ENCODE peak calls at places on chromosomes 6 and 20, in eight cellular contexts. One of them, this sample, is unnamed.

GRCh38 chr20:48690888-48691287 is 136.9 kb downstream of the PREX1 start:
- DNase-seq in left ventricle myocardium inferior: no peak
- DNase-seq in dermis blood vessel endothelial cell: no peak
- DNase-seq in endothelial cell: no peak
- DNase-seq in T follicular helper cell: no peak
- DNase-seq in stomach: no peak
- DNase-seq in colonic mucosa: peak
- DNase-seq in CD4-positive, alpha-beta T cell: no peak
- DNase-seq in this sample: no peak

GRCh38 chr6:69293471-69293870 is 503.3 kb downstream of the LMBRD1 start:
- DNase-seq in colonic mucosa: no peak
- DNase-seq in T follicular helper cell: no peak
- DNase-seq in left ventricle myocardium inferior: no peak
- DNase-seq in CD4-positive, alpha-beta T cell: no peak
- DNase-seq in stomach: no peak
- DNase-seq in dermis blood vessel endothelial cell: no peak
- DNase-seq in endothelial cell: no peak
- DNase-seq in this sample: no peak

GRCh38 chr6:16758163-16758975 is 2.9 kb downstream of the ATXN1 start:
- DNase-seq in dermis blood vessel endothelial cell: no peak
- DNase-seq in colonic mucosa: peak
- DNase-seq in CD4-positive, alpha-beta T cell: peak
- DNase-seq in stomach: no peak
- DNase-seq in T follicular helper cell: no peak
- DNase-seq in endothelial cell: peak
- DNase-seq in left ventricle myocardium inferior: no peak
- DNase-seq in this sample: no peak

GRCh38 chr6:134472661-134473060 is 154.7 kb upstream of the SGK1 start:
- DNase-seq in CD4-positive, alpha-beta T cell: no peak
- DNase-seq in endothelial cell: no peak
- DNase-seq in dermis blood vessel endothelial cell: no peak
- DNase-seq in stomach: no peak
- DNase-seq in T follicular helper cell: no peak
- DNase-seq in left ventricle myocardium inferior: no peak
- DNase-seq in colonic mucosa: no peak
- DNase-seq in this sample: no peak

GRCh38 chr6:17224056-17224455 is 57.1 kb upstream of the RBM24 start:
- DNase-seq in T follicular helper cell: no peak
- DNase-seq in colonic mucosa: no peak
- DNase-seq in dermis blood vessel endothelial cell: no peak
- DNase-seq in CD4-positive, alpha-beta T cell: no peak
- DNase-seq in left ventricle myocardium inferior: no peak
- DNase-seq in endothelial cell: no peak
- DNase-seq in stomach: no peak
- DNase-seq in this sample: no peak

GRCh38 chr6:57222684-57223077 is 574 bp upstream of the RAB23 start:
- DNase-seq in colonic mucosa: peak
- DNase-seq in CD4-positive, alpha-beta T cell: no peak
- DNase-seq in left ventricle myocardium inferior: no peak
- DNase-seq in T follicular helper cell: no peak
- DNase-seq in dermis blood vessel endothelial cell: peak
- DNase-seq in stomach: no peak
- DNase-seq in endothelial cell: no peak
- DNase-seq in this sample: no peak

GRCh38 chr20:61356171-61356570 is 104.1 kb downstream of the CDH4 start:
- DNase-seq in colonic mucosa: no peak
- DNase-seq in CD4-positive, alpha-beta T cell: no peak
- DNase-seq in endothelial cell: no peak
- DNase-seq in dermis blood vessel endothelial cell: no peak
- DNase-seq in left ventricle myocardium inferior: no peak
- DNase-seq in T follicular helper cell: no peak
- DNase-seq in stomach: no peak
- DNase-seq in this sample: no peak

GRCh38 chr6:53395986-53396385 is 47.2 kb upstream of the ELOVL5 start:
- DNase-seq in stomach: no peak
- DNase-seq in endothelial cell: no peak
- DNase-seq in CD4-positive, alpha-beta T cell: no peak
- DNase-seq in left ventricle myocardium inferior: no peak
- DNase-seq in dermis blood vessel endothelial cell: no peak
- DNase-seq in T follicular helper cell: no peak
- DNase-seq in colonic mucosa: no peak
- DNase-seq in this sample: no peak

GRCh38 chr6:39197521-39198500 is 31.5 kb downstream of the KCNK5 start:
- DNase-seq in CD4-positive, alpha-beta T cell: no peak
- DNase-seq in endothelial cell: no peak
- DNase-seq in stomach: no peak
- DNase-seq in left ventricle myocardium inferior: no peak
- DNase-seq in dermis blood vessel endothelial cell: no peak
- DNase-seq in colonic mucosa: no peak
- DNase-seq in T follicular helper cell: no peak
- DNase-seq in this sample: no peak

GRCh38 chr6:18155273-18155863 is at the start of gene KDM1B:
- DNase-seq in dermis blood vessel endothelial cell: peak
- DNase-seq in stomach: peak
- DNase-seq in endothelial cell: no peak
- DNase-seq in T follicular helper cell: peak
- DNase-seq in CD4-positive, alpha-beta T cell: peak
- DNase-seq in left ventricle myocardium inferior: peak
- DNase-seq in colonic mucosa: no peak
- DNase-seq in this sample: peak

GRCh38 chr6:89458720-89459119 is 25.8 kb downstream of the ANKRD6 start:
- DNase-seq in endothelial cell: no peak
- DNase-seq in left ventricle myocardium inferior: no peak
- DNase-seq in dermis blood vessel endothelial cell: no peak
- DNase-seq in CD4-positive, alpha-beta T cell: no peak
- DNase-seq in stomach: no peak
- DNase-seq in colonic mucosa: no peak
- DNase-seq in T follicular helper cell: no peak
- DNase-seq in this sample: no peak

GRCh38 chr20:36959242-36959641 is 7.7 kb upstream of the SAMHD1 start:
- DNase-seq in CD4-positive, alpha-beta T cell: no peak
- DNase-seq in stomach: no peak
- DNase-seq in T follicular helper cell: no peak
- DNase-seq in endothelial cell: no peak
- DNase-seq in colonic mucosa: no peak
- DNase-seq in left ventricle myocardium inferior: no peak
- DNase-seq in dermis blood vessel endothelial cell: no peak
- DNase-seq in this sample: no peak

GRCh38 chr20:10747019-10747418 is 73.2 kb upstream of the JAG1 start:
- DNase-seq in endothelial cell: no peak
- DNase-seq in T follicular helper cell: no peak
- DNase-seq in stomach: no peak
- DNase-seq in left ventricle myocardium inferior: no peak
- DNase-seq in colonic mucosa: peak
- DNase-seq in dermis blood vessel endothelial cell: no peak
- DNase-seq in CD4-positive, alpha-beta T cell: no peak
- DNase-seq in this sample: no peak

GRCh38 chr6:7106752-7107577 is 796 bp upstream of the RREB1 start:
- DNase-seq in T follicular helper cell: peak
- DNase-seq in colonic mucosa: peak
- DNase-seq in stomach: no peak
- DNase-seq in left ventricle myocardium inferior: peak
- DNase-seq in dermis blood vessel endothelial cell: no peak
- DNase-seq in endothelial cell: peak
- DNase-seq in CD4-positive, alpha-beta T cell: peak
- DNase-seq in this sample: peak

GRCh38 chr20:61699184-61700066 is 366.3 kb downstream of the TAF4 start:
- DNase-seq in dermis blood vessel endothelial cell: no peak
- DNase-seq in endothelial cell: no peak
- DNase-seq in T follicular helper cell: no peak
- DNase-seq in CD4-positive, alpha-beta T cell: no peak
- DNase-seq in left ventricle myocardium inferior: no peak
- DNase-seq in colonic mucosa: no peak
- DNase-seq in stomach: no peak
- DNase-seq in this sample: no peak

GRCh38 chr20:32204485-32205115 is 2.9 kb downstream of the PLAGL2 start:
- DNase-seq in left ventricle myocardium inferior: no peak
- DNase-seq in stomach: no peak
- DNase-seq in CD4-positive, alpha-beta T cell: no peak
- DNase-seq in colonic mucosa: no peak
- DNase-seq in dermis blood vessel endothelial cell: no peak
- DNase-seq in T follicular helper cell: no peak
- DNase-seq in endothelial cell: no peak
- DNase-seq in this sample: no peak

GRCh38 chr6:7134999-7135735 is 27.4 kb downstream of the RREB1 start:
- DNase-seq in left ventricle myocardium inferior: no peak
- DNase-seq in endothelial cell: no peak
- DNase-seq in T follicular helper cell: no peak
- DNase-seq in CD4-positive, alpha-beta T cell: no peak
- DNase-seq in colonic mucosa: no peak
- DNase-seq in dermis blood vessel endothelial cell: no peak
- DNase-seq in stomach: no peak
- DNase-seq in this sample: no peak

GRCh38 chr20:17614176-17614811 is 44.4 kb downstream of the DSTN start:
- DNase-seq in left ventricle myocardium inferior: peak
- DNase-seq in T follicular helper cell: no peak
- DNase-seq in dermis blood vessel endothelial cell: no peak
- DNase-seq in endothelial cell: no peak
- DNase-seq in colonic mucosa: peak
- DNase-seq in CD4-positive, alpha-beta T cell: no peak
- DNase-seq in stomach: peak
- DNase-seq in this sample: peak

GRCh38 chr6:169073311-169073710 is 180.3 kb downstream of the THBS2 start:
- DNase-seq in endothelial cell: no peak
- DNase-seq in left ventricle myocardium inferior: no peak
- DNase-seq in colonic mucosa: no peak
- DNase-seq in CD4-positive, alpha-beta T cell: no peak
- DNase-seq in T follicular helper cell: no peak
- DNase-seq in dermis blood vessel endothelial cell: no peak
- DNase-seq in stomach: no peak
- DNase-seq in this sample: no peak

GRCh38 chr20:31674895-31675827 is 37.4 kb downstream of the COX4I2 start:
- DNase-seq in stomach: peak
- DNase-seq in endothelial cell: peak
- DNase-seq in T follicular helper cell: peak
- DNase-seq in colonic mucosa: peak
- DNase-seq in dermis blood vessel endothelial cell: peak
- DNase-seq in CD4-positive, alpha-beta T cell: peak
- DNase-seq in left ventricle myocardium inferior: peak
- DNase-seq in this sample: peak

GRCh38 chr6:111353914-111354464 is 129.0 kb downstream of the REV3L start:
- DNase-seq in CD4-positive, alpha-beta T cell: no peak
- DNase-seq in endothelial cell: no peak
- DNase-seq in T follicular helper cell: no peak
- DNase-seq in dermis blood vessel endothelial cell: no peak
- DNase-seq in colonic mucosa: no peak
- DNase-seq in stomach: no peak
- DNase-seq in left ventricle myocardium inferior: no peak
- DNase-seq in this sample: no peak

GRCh38 chr20:48295445-48295903 is 510.2 kb upstream of the SULF2 start:
- DNase-seq in left ventricle myocardium inferior: no peak
- DNase-seq in dermis blood vessel endothelial cell: peak
- DNase-seq in stomach: no peak
- DNase-seq in CD4-positive, alpha-beta T cell: no peak
- DNase-seq in colonic mucosa: no peak
- DNase-seq in T follicular helper cell: no peak
- DNase-seq in endothelial cell: peak
- DNase-seq in this sample: no peak

GRCh38 chr6:109772961-109773431 is 81.9 kb downstream of the FIG4 start:
- DNase-seq in left ventricle myocardium inferior: peak
- DNase-seq in endothelial cell: no peak
- DNase-seq in dermis blood vessel endothelial cell: no peak
- DNase-seq in stomach: peak
- DNase-seq in colonic mucosa: no peak
- DNase-seq in CD4-positive, alpha-beta T cell: no peak
- DNase-seq in T follicular helper cell: no peak
- DNase-seq in this sample: no peak

GRCh38 chr20:43631598-43631997 is 35.3 kb upstream of the MYBL2 start:
- DNase-seq in stomach: no peak
- DNase-seq in T follicular helper cell: no peak
- DNase-seq in CD4-positive, alpha-beta T cell: no peak
- DNase-seq in endothelial cell: no peak
- DNase-seq in left ventricle myocardium inferior: no peak
- DNase-seq in colonic mucosa: no peak
- DNase-seq in dermis blood vessel endothelial cell: no peak
- DNase-seq in this sample: no peak

GRCh38 chr20:25226433-25227316 is 21.2 kb upstream of the PYGB start:
- DNase-seq in stomach: no peak
- DNase-seq in left ventricle myocardium inferior: peak
- DNase-seq in dermis blood vessel endothelial cell: no peak
- DNase-seq in colonic mucosa: no peak
- DNase-seq in endothelial cell: no peak
- DNase-seq in T follicular helper cell: no peak
- DNase-seq in CD4-positive, alpha-beta T cell: no peak
- DNase-seq in this sample: peak

GRCh38 chr6:163996491-163996890 is 582.0 kb downstream of the QKI start:
- DNase-seq in dermis blood vessel endothelial cell: no peak
- DNase-seq in colonic mucosa: no peak
- DNase-seq in left ventricle myocardium inferior: no peak
- DNase-seq in endothelial cell: no peak
- DNase-seq in CD4-positive, alpha-beta T cell: no peak
- DNase-seq in stomach: no peak
- DNase-seq in T follicular helper cell: no peak
- DNase-seq in this sample: no peak

GRCh38 chr6:105509506-105510331 is 106.8 kb upstream of the PREP start:
- DNase-seq in T follicular helper cell: no peak
- DNase-seq in left ventricle myocardium inferior: peak
- DNase-seq in endothelial cell: peak
- DNase-seq in colonic mucosa: no peak
- DNase-seq in dermis blood vessel endothelial cell: no peak
- DNase-seq in stomach: no peak
- DNase-seq in CD4-positive, alpha-beta T cell: no peak
- DNase-seq in this sample: no peak

GRCh38 chr6:12170351-12171079 is 119.6 kb upstream of the EDN1 start:
- DNase-seq in left ventricle myocardium inferior: no peak
- DNase-seq in T follicular helper cell: no peak
- DNase-seq in dermis blood vessel endothelial cell: no peak
- DNase-seq in stomach: no peak
- DNase-seq in colonic mucosa: no peak
- DNase-seq in CD4-positive, alpha-beta T cell: no peak
- DNase-seq in endothelial cell: no peak
- DNase-seq in this sample: no peak

GRCh38 chr6:5936140-5936539 is 70.6 kb downstream of the NRN1 start:
- DNase-seq in T follicular helper cell: no peak
- DNase-seq in colonic mucosa: no peak
- DNase-seq in dermis blood vessel endothelial cell: no peak
- DNase-seq in endothelial cell: no peak
- DNase-seq in CD4-positive, alpha-beta T cell: no peak
- DNase-seq in left ventricle myocardium inferior: no peak
- DNase-seq in stomach: no peak
- DNase-seq in this sample: no peak